ENCODE peak calls at places on chromosomes 11 and 22, in nine cellular contexts. One of them, this sample, is unnamed.
A peak's percentile ranks its signal among the peaks of the same experiment; 100 is the strongest.

GRCh38 chr11:129191649-129192048 is 476 bp downstream of the ARHGAP32 start:
- DNase-seq in GM23248: no peak
- DNase-seq in SJSA1: no peak
- DNase-seq in stomach: no peak
- DNase-seq in esophagus squamous epithelium: no peak
- DNase-seq in neuronal stem cell: no peak
- DNase-seq in breast epithelium: no peak
- DNase-seq in CD8-positive, alpha-beta T cell: no peak
- DNase-seq in upper lobe of right lung: no peak
- DNase-seq in this sample: no peak

GRCh38 chr11:19199766-19200165 is 2.0 kb downstream of the CSRP3 start:
- DNase-seq in SJSA1: no peak
- DNase-seq in GM23248: no peak
- DNase-seq in upper lobe of right lung: no peak
- DNase-seq in breast epithelium: no peak
- DNase-seq in CD8-positive, alpha-beta T cell: no peak
- DNase-seq in esophagus squamous epithelium: no peak
- DNase-seq in neuronal stem cell: no peak
- DNase-seq in stomach: no peak
- DNase-seq in this sample: no peak

GRCh38 chr11:98835336-98835735 is 185.4 kb upstream of the CNTN5 start:
- DNase-seq in stomach: no peak
- DNase-seq in breast epithelium: no peak
- DNase-seq in SJSA1: no peak
- DNase-seq in esophagus squamous epithelium: no peak
- DNase-seq in GM23248: no peak
- DNase-seq in neuronal stem cell: no peak
- DNase-seq in upper lobe of right lung: no peak
- DNase-seq in CD8-positive, alpha-beta T cell: no peak
- DNase-seq in this sample: no peak

GRCh38 chr22:30423296-30423958 is 2.1 kb upstream of the MTFP1 start:
- DNase-seq in GM23248: peak; percentile 81
- DNase-seq in CD8-positive, alpha-beta T cell: no peak
- DNase-seq in esophagus squamous epithelium: no peak
- DNase-seq in breast epithelium: peak; percentile 74
- DNase-seq in SJSA1: no peak
- DNase-seq in neuronal stem cell: no peak
- DNase-seq in upper lobe of right lung: peak; percentile 88
- DNase-seq in stomach: no peak
- DNase-seq in this sample: peak; percentile 56

GRCh38 chr11:70067591-70068341 is 10.4 kb upstream of the ANO1 start:
- DNase-seq in stomach: no peak
- DNase-seq in CD8-positive, alpha-beta T cell: no peak
- DNase-seq in GM23248: no peak
- DNase-seq in SJSA1: peak; percentile 43
- DNase-seq in esophagus squamous epithelium: no peak
- DNase-seq in upper lobe of right lung: no peak
- DNase-seq in breast epithelium: no peak
- DNase-seq in neuronal stem cell: peak; percentile 41
- DNase-seq in this sample: no peak

GRCh38 chr22:45008853-45009751 is 703 bp downstream of the PHF21B start:
- DNase-seq in neuronal stem cell: peak; percentile 46
- DNase-seq in CD8-positive, alpha-beta T cell: no peak
- DNase-seq in SJSA1: peak; percentile 9
- DNase-seq in upper lobe of right lung: no peak
- DNase-seq in esophagus squamous epithelium: no peak
- DNase-seq in GM23248: peak; percentile 32
- DNase-seq in stomach: no peak
- DNase-seq in breast epithelium: no peak
- DNase-seq in this sample: no peak

GRCh38 chr11:16787035-16787744 is 48.7 kb downstream of the C11orf58 start:
- DNase-seq in GM23248: peak; percentile 65
- DNase-seq in upper lobe of right lung: peak; percentile 6
- DNase-seq in breast epithelium: no peak
- DNase-seq in neuronal stem cell: no peak
- DNase-seq in esophagus squamous epithelium: no peak
- DNase-seq in SJSA1: no peak
- DNase-seq in stomach: no peak
- DNase-seq in CD8-positive, alpha-beta T cell: no peak
- DNase-seq in this sample: no peak

GRCh38 chr11:116471608-116472007 is 301.2 kb downstream of the BUD13 start:
- DNase-seq in breast epithelium: no peak
- DNase-seq in stomach: no peak
- DNase-seq in SJSA1: peak; percentile 77
- DNase-seq in GM23248: peak; percentile 21
- DNase-seq in neuronal stem cell: no peak
- DNase-seq in upper lobe of right lung: no peak
- DNase-seq in esophagus squamous epithelium: no peak
- DNase-seq in CD8-positive, alpha-beta T cell: no peak
- DNase-seq in this sample: no peak

GRCh38 chr11:72652871-72653615 is 21.2 kb downstream of the PDE2A start:
- DNase-seq in upper lobe of right lung: no peak
- DNase-seq in breast epithelium: no peak
- DNase-seq in neuronal stem cell: peak; percentile 69
- DNase-seq in CD8-positive, alpha-beta T cell: no peak
- DNase-seq in GM23248: no peak
- DNase-seq in stomach: no peak
- DNase-seq in esophagus squamous epithelium: no peak
- DNase-seq in SJSA1: no peak
- DNase-seq in this sample: no peak

GRCh38 chr11:28951191-28951590 is 843.0 kb downstream of the METTL15 start:
- DNase-seq in breast epithelium: no peak
- DNase-seq in stomach: no peak
- DNase-seq in GM23248: no peak
- DNase-seq in SJSA1: no peak
- DNase-seq in neuronal stem cell: no peak
- DNase-seq in esophagus squamous epithelium: no peak
- DNase-seq in upper lobe of right lung: no peak
- DNase-seq in CD8-positive, alpha-beta T cell: no peak
- DNase-seq in this sample: no peak

GRCh38 chr11:110317516-110317932 is 21.1 kb upstream of the RDX start:
- DNase-seq in SJSA1: no peak
- DNase-seq in GM23248: peak; percentile 21
- DNase-seq in breast epithelium: no peak
- DNase-seq in upper lobe of right lung: no peak
- DNase-seq in esophagus squamous epithelium: no peak
- DNase-seq in CD8-positive, alpha-beta T cell: no peak
- DNase-seq in neuronal stem cell: no peak
- DNase-seq in stomach: no peak
- DNase-seq in this sample: no peak

DNA sequence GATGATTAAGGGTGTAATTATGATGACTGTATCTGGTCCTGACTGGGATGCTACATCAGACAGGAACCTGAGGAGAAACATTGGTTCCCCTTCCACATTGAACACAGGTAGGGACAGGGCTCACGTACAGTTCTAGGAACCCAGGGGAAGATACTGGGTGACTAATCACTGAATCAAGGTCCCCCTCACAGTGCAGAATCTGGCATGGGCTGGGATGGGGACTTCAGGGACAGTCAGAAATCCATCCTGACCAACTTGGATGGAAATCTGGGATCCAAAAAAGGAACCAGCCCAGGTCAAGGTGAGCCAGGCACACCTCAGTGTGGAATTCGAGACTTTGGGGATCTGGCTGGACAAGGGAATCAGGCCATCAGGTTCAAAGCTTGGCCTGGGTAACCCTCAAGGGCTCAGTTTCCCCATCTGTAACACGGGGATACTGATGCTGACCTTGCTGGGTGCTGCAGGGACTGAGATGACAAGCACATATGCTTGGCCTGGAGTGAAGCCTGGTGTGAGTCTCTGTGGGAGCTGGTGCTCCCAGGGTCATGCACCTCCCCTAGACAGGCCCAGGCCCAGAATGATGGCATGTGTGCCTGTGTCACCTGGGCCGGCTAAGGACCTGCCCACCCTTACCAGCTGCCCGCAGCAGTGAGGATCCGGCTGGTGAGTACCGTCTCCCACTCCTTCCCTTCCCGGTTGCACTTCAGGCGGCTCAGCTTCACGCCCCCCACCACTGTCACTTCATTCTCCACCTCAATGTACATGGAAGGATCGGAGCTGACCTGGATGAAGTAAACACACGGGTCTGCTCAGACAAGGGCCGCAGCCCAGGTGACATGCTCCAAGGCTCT is 67.4 kb upstream of the CLTCL1 start:
- DNase-seq in stomach: no peak
- DNase-seq in SJSA1: no peak
- DNase-seq in breast epithelium: no peak
- DNase-seq in CD8-positive, alpha-beta T cell: no peak
- DNase-seq in GM23248: no peak
- DNase-seq in upper lobe of right lung: no peak
- DNase-seq in esophagus squamous epithelium: no peak
- DNase-seq in neuronal stem cell: no peak
- DNase-seq in this sample: no peak
- H3K36me3 ChIP-seq in stomach: peaks cover 76% of the 10 kb centered on the region
- H3K36me3 ChIP-seq in SJSA1: peaks cover 70% of the 10 kb centered on the region
- H3K36me3 ChIP-seq in breast epithelium: peaks cover 10% of the 10 kb centered on the region
- H3K36me3 ChIP-seq in CD8-positive, alpha-beta T cell: peaks cover 51% of the 10 kb centered on the region
- H3K36me3 ChIP-seq in GM23248: peaks cover 23% of the 10 kb centered on the region
- H3K36me3 ChIP-seq in upper lobe of right lung: peaks cover 91% of the 10 kb centered on the region
- H3K36me3 ChIP-seq in esophagus squamous epithelium: peaks cover 21% of the 10 kb centered on the region
- H3K36me3 ChIP-seq in neuronal stem cell: peaks cover 98% of the 10 kb centered on the region
- H3K36me3 ChIP-seq in this sample: peaks cover 57% of the 10 kb centered on the region

GRCh38 chr11:2460540-2461252 is 15.9 kb downstream of the KCNQ1 start:
- DNase-seq in upper lobe of right lung: peak; percentile 60
- DNase-seq in neuronal stem cell: no peak
- DNase-seq in breast epithelium: no peak
- DNase-seq in esophagus squamous epithelium: no peak
- DNase-seq in GM23248: no peak
- DNase-seq in CD8-positive, alpha-beta T cell: no peak
- DNase-seq in stomach: peak; percentile 26
- DNase-seq in SJSA1: no peak
- DNase-seq in this sample: peak; percentile 66

GRCh38 chr11:2459016-2459725 is 14.4 kb downstream of the KCNQ1 start:
- DNase-seq in SJSA1: no peak
- DNase-seq in esophagus squamous epithelium: no peak
- DNase-seq in GM23248: no peak
- DNase-seq in upper lobe of right lung: peak; percentile 66
- DNase-seq in breast epithelium: peak; percentile 49
- DNase-seq in CD8-positive, alpha-beta T cell: no peak
- DNase-seq in stomach: no peak
- DNase-seq in neuronal stem cell: no peak
- DNase-seq in this sample: no peak

GRCh38 chr11:2458321-2458720 is 13.5 kb downstream of the KCNQ1 start:
- DNase-seq in stomach: no peak
- DNase-seq in esophagus squamous epithelium: no peak
- DNase-seq in neuronal stem cell: no peak
- DNase-seq in GM23248: no peak
- DNase-seq in breast epithelium: no peak
- DNase-seq in SJSA1: no peak
- DNase-seq in upper lobe of right lung: peak; percentile 26
- DNase-seq in CD8-positive, alpha-beta T cell: no peak
- DNase-seq in this sample: no peak

GRCh38 chr11:2461253-2462091 is 16.7 kb downstream of the KCNQ1 start:
- DNase-seq in breast epithelium: no peak
- DNase-seq in esophagus squamous epithelium: no peak
- DNase-seq in CD8-positive, alpha-beta T cell: no peak
- DNase-seq in stomach: peak; percentile 50
- DNase-seq in SJSA1: no peak
- DNase-seq in neuronal stem cell: no peak
- DNase-seq in upper lobe of right lung: peak; percentile 37
- DNase-seq in GM23248: no peak
- DNase-seq in this sample: no peak

GRCh38 chr11:2459796-2460531 is 15.2 kb downstream of the KCNQ1 start:
- DNase-seq in breast epithelium: peak; percentile 37
- DNase-seq in SJSA1: no peak
- DNase-seq in esophagus squamous epithelium: no peak
- DNase-seq in GM23248: no peak
- DNase-seq in neuronal stem cell: no peak
- DNase-seq in stomach: no peak
- DNase-seq in CD8-positive, alpha-beta T cell: no peak
- DNase-seq in upper lobe of right lung: peak; percentile 54
- DNase-seq in this sample: peak; percentile 69
- H3K27ac ChIP-seq in breast epithelium: no peak overlapping the region
- H3K27ac ChIP-seq in SJSA1: no peak overlapping the region
- H3K27ac ChIP-seq in esophagus squamous epithelium: no peak overlapping the region
- H3K27ac ChIP-seq in GM23248: no peak overlapping the region
- H3K27ac ChIP-seq in neuronal stem cell: no peak overlapping the region
- H3K27ac ChIP-seq in stomach: peak overlapping the region; percentile 85
- H3K27ac ChIP-seq in CD8-positive, alpha-beta T cell: no peak overlapping the region
- H3K27ac ChIP-seq in upper lobe of right lung: no peak overlapping the region
- H3K27ac ChIP-seq in this sample: peak overlapping the region; percentile 34

DNA sequence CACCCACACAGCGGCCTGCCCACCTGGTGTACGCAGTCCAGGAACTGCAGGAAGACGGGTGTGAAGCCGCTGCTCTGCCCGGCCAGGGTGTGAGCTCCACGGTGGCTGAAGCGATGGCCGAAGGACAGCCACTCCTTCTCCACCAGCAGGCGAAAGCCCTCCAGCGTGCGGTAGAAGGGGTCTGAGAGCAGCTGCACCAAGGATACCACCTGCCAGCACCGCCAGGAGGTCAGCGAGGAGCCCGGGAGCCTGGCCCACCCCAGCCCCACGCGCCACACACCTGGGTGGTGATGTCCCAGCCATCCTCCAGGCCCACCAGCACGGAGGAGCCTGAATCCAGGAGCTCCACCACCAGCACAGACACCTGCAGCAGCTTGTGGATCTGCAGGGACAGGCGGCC is 19.6 kb downstream of the SBF1 start:
- DNase-seq in CD8-positive, alpha-beta T cell: no peak
- DNase-seq in GM23248: no peak
- DNase-seq in neuronal stem cell: no peak
- DNase-seq in SJSA1: no peak
- DNase-seq in esophagus squamous epithelium: no peak
- DNase-seq in stomach: no peak
- DNase-seq in breast epithelium: no peak
- DNase-seq in upper lobe of right lung: no peak
- DNase-seq in this sample: no peak
- H3K36me3 ChIP-seq in CD8-positive, alpha-beta T cell: peaks cover 42% of the 10 kb centered on the region
- H3K36me3 ChIP-seq in GM23248: peaks cover 3% of the 10 kb centered on the region
- H3K36me3 ChIP-seq in neuronal stem cell: peaks cover 94% of the 10 kb centered on the region
- H3K36me3 ChIP-seq in SJSA1: peaks cover 78% of the 10 kb centered on the region
- H3K36me3 ChIP-seq in esophagus squamous epithelium: peaks cover 51% of the 10 kb centered on the region
- H3K36me3 ChIP-seq in stomach: peaks cover 63% of the 10 kb centered on the region
- H3K36me3 ChIP-seq in breast epithelium: peaks cover 14% of the 10 kb centered on the region
- H3K36me3 ChIP-seq in upper lobe of right lung: peaks cover 79% of the 10 kb centered on the region
- H3K36me3 ChIP-seq in this sample: no peaks in the 10 kb centered on the region

GRCh38 chr11:130726234-130726559 is 190.1 kb downstream of the SNX19 start:
- DNase-seq in esophagus squamous epithelium: no peak
- DNase-seq in SJSA1: no peak
- DNase-seq in GM23248: peak; percentile 39
- DNase-seq in breast epithelium: no peak
- DNase-seq in upper lobe of right lung: no peak
- DNase-seq in neuronal stem cell: no peak
- DNase-seq in stomach: no peak
- DNase-seq in CD8-positive, alpha-beta T cell: no peak
- DNase-seq in this sample: peak; percentile 13
- H3K27ac ChIP-seq in esophagus squamous epithelium: peak overlapping the region; percentile 35
- H3K27ac ChIP-seq in SJSA1: no peak overlapping the region
- H3K27ac ChIP-seq in GM23248: no peak overlapping the region
- H3K27ac ChIP-seq in breast epithelium: peak overlapping the region; percentile 72
- H3K27ac ChIP-seq in upper lobe of right lung: no peak overlapping the region
- H3K27ac ChIP-seq in neuronal stem cell: no peak overlapping the region
- H3K27ac ChIP-seq in stomach: no peak overlapping the region
- H3K27ac ChIP-seq in CD8-positive, alpha-beta T cell: no peak overlapping the region
- H3K27ac ChIP-seq in this sample: no peak overlapping the region